ENCODE peak calls at places on chromosomes 11 and 22, in eight cellular contexts. One of them, this sample, is unnamed.

GRCh38 chr11:119737678-119738439 is 8.9 kb upstream of the NECTIN1 start:
- DNase-seq in ACHN: no peak
- DNase-seq in activated naive CD4-positive, alpha-beta T cell treated with anti-CD3 and anti-CD28 coated beads for 36 hours: no peak
- DNase-seq in psoas muscle: no peak
- DNase-seq in SK-MEL-5: no peak
- DNase-seq in HuH-7.5: no peak
- DNase-seq in EL: no peak
- DNase-seq in AG09309: no peak
- DNase-seq in this sample: no peak

GRCh38 chr22:17773606-17774205 is 563 bp downstream of the BID start:
- DNase-seq in ACHN: peak; percentile 31
- DNase-seq in activated naive CD4-positive, alpha-beta T cell treated with anti-CD3 and anti-CD28 coated beads for 36 hours: peak; percentile 79
- DNase-seq in psoas muscle: peak; percentile 42
- DNase-seq in SK-MEL-5: peak; percentile 26
- DNase-seq in HuH-7.5: peak; percentile 94
- DNase-seq in EL: peak; percentile 57
- DNase-seq in AG09309: no peak
- DNase-seq in this sample: no peak

GRCh38 chr11:130269544-130269943 is 45.2 kb downstream of the ZBTB44 start:
- DNase-seq in ACHN: no peak
- DNase-seq in activated naive CD4-positive, alpha-beta T cell treated with anti-CD3 and anti-CD28 coated beads for 36 hours: no peak
- DNase-seq in psoas muscle: no peak
- DNase-seq in SK-MEL-5: no peak
- DNase-seq in HuH-7.5: no peak
- DNase-seq in EL: no peak
- DNase-seq in AG09309: no peak
- DNase-seq in this sample: no peak

GRCh38 chr11:113577356-113578163 is 102.4 kb upstream of the DRD2 start:
- DNase-seq in ACHN: no peak
- DNase-seq in activated naive CD4-positive, alpha-beta T cell treated with anti-CD3 and anti-CD28 coated beads for 36 hours: no peak
- DNase-seq in psoas muscle: no peak
- DNase-seq in SK-MEL-5: no peak
- DNase-seq in HuH-7.5: no peak
- DNase-seq in EL: no peak
- DNase-seq in AG09309: no peak
- DNase-seq in this sample: no peak

GRCh38 chr22:40628354-40629042 is 8.0 kb downstream of the MRTFA start:
- DNase-seq in ACHN: no peak
- DNase-seq in activated naive CD4-positive, alpha-beta T cell treated with anti-CD3 and anti-CD28 coated beads for 36 hours: peak; percentile 28
- DNase-seq in psoas muscle: no peak
- DNase-seq in SK-MEL-5: no peak
- DNase-seq in HuH-7.5: no peak
- DNase-seq in EL: peak; percentile 58
- DNase-seq in AG09309: peak; percentile 24
- DNase-seq in this sample: no peak

GRCh38 chr11:71286701-71287643 is 34.6 kb upstream of the SHANK2 start:
- DNase-seq in ACHN: peak; percentile 96
- DNase-seq in activated naive CD4-positive, alpha-beta T cell treated with anti-CD3 and anti-CD28 coated beads for 36 hours: no peak
- DNase-seq in psoas muscle: no peak
- DNase-seq in SK-MEL-5: no peak
- DNase-seq in HuH-7.5: no peak
- DNase-seq in EL: peak; percentile 96
- DNase-seq in AG09309: peak; percentile 99
- DNase-seq in this sample: no peak

GRCh38 chr11:15379483-15379882 is 264.8 kb downstream of the INSC start:
- DNase-seq in ACHN: no peak
- DNase-seq in activated naive CD4-positive, alpha-beta T cell treated with anti-CD3 and anti-CD28 coated beads for 36 hours: no peak
- DNase-seq in psoas muscle: no peak
- DNase-seq in SK-MEL-5: no peak
- DNase-seq in HuH-7.5: no peak
- DNase-seq in EL: no peak
- DNase-seq in AG09309: no peak
- DNase-seq in this sample: no peak

GRCh38 chr22:38452373-38453064 is 2.5 kb downstream of the KCNJ4 start:
- DNase-seq in ACHN: no peak
- DNase-seq in activated naive CD4-positive, alpha-beta T cell treated with anti-CD3 and anti-CD28 coated beads for 36 hours: no peak
- DNase-seq in psoas muscle: no peak
- DNase-seq in SK-MEL-5: no peak
- DNase-seq in HuH-7.5: no peak
- DNase-seq in EL: peak; percentile 41
- DNase-seq in AG09309: no peak
- DNase-seq in this sample: no peak

GRCh38 chr11:62922189-62922589 is 1.0 kb upstream of the CHRM1 start:
- DNase-seq in ACHN: no peak
- DNase-seq in activated naive CD4-positive, alpha-beta T cell treated with anti-CD3 and anti-CD28 coated beads for 36 hours: no peak
- DNase-seq in psoas muscle: no peak
- DNase-seq in SK-MEL-5: no peak
- DNase-seq in HuH-7.5: no peak
- DNase-seq in EL: no peak
- DNase-seq in AG09309: no peak
- DNase-seq in this sample: no peak

GRCh38 chr11:15845261-15845660 is 511.1 kb downstream of the SOX6 start:
- DNase-seq in ACHN: no peak
- DNase-seq in activated naive CD4-positive, alpha-beta T cell treated with anti-CD3 and anti-CD28 coated beads for 36 hours: no peak
- DNase-seq in psoas muscle: no peak
- DNase-seq in SK-MEL-5: peak; percentile 65
- DNase-seq in HuH-7.5: no peak
- DNase-seq in EL: no peak
- DNase-seq in AG09309: no peak
- DNase-seq in this sample: peak; percentile 41

GRCh38 chr11:79397252-79397651 is 43.6 kb downstream of the TENM4 start:
- DNase-seq in ACHN: peak; percentile 28
- DNase-seq in activated naive CD4-positive, alpha-beta T cell treated with anti-CD3 and anti-CD28 coated beads for 36 hours: no peak
- DNase-seq in psoas muscle: no peak
- DNase-seq in SK-MEL-5: no peak
- DNase-seq in HuH-7.5: no peak
- DNase-seq in EL: peak; percentile 48
- DNase-seq in AG09309: no peak
- DNase-seq in this sample: no peak

GRCh38 chr22:38861927-38862326 is 10.1 kb downstream of the CBX6 start:
- DNase-seq in ACHN: no peak
- DNase-seq in activated naive CD4-positive, alpha-beta T cell treated with anti-CD3 and anti-CD28 coated beads for 36 hours: no peak
- DNase-seq in psoas muscle: no peak
- DNase-seq in SK-MEL-5: no peak
- DNase-seq in HuH-7.5: no peak
- DNase-seq in EL: no peak
- DNase-seq in AG09309: no peak
- DNase-seq in this sample: no peak

GRCh38 chr11:33388793-33389525 is 131.8 kb downstream of the HIPK3 start:
- DNase-seq in ACHN: no peak
- DNase-seq in activated naive CD4-positive, alpha-beta T cell treated with anti-CD3 and anti-CD28 coated beads for 36 hours: no peak
- DNase-seq in psoas muscle: no peak
- DNase-seq in SK-MEL-5: no peak
- DNase-seq in HuH-7.5: no peak
- DNase-seq in EL: no peak
- DNase-seq in AG09309: no peak
- DNase-seq in this sample: no peak

GRCh38 chr11:45266693-45267451 is 19.3 kb downstream of the SYT13 start:
- DNase-seq in ACHN: peak; percentile 12
- DNase-seq in activated naive CD4-positive, alpha-beta T cell treated with anti-CD3 and anti-CD28 coated beads for 36 hours: peak; percentile 37
- DNase-seq in psoas muscle: no peak
- DNase-seq in SK-MEL-5: peak; percentile 59
- DNase-seq in HuH-7.5: no peak
- DNase-seq in EL: no peak
- DNase-seq in AG09309: no peak
- DNase-seq in this sample: no peak

GRCh38 chr11:46162700-46163099 is 41.4 kb upstream of the PHF21A start:
- DNase-seq in ACHN: no peak
- DNase-seq in activated naive CD4-positive, alpha-beta T cell treated with anti-CD3 and anti-CD28 coated beads for 36 hours: peak; percentile 52
- DNase-seq in psoas muscle: no peak
- DNase-seq in SK-MEL-5: no peak
- DNase-seq in HuH-7.5: no peak
- DNase-seq in EL: no peak
- DNase-seq in AG09309: no peak
- DNase-seq in this sample: no peak